ENCODE peak calls at places on chromosomes 2 and 18, in five cellular contexts. J is K562, H is H1, G is HCT116, I is HepG2. A is an unnamed sample.

GRCh38 chr18:36539674-36540073 is 242.2 kb downstream of the FHOD3 start:
- DNase-seq in J (no peak), H (no peak), G (no peak), I (no peak), A (no peak)

GRCh38 chr18:44945847-44946490 is 265.3 kb downstream of the SETBP1 start:
- DNase-seq in J (no peak), H (no peak), G (no peak), I (no peak), A (no peak)

GRCh38 chr18:33627114-33627513 is 49.1 kb downstream of the ASXL3 start:
- DNase-seq in J (no peak), H (no peak), G (no peak), I (no peak), A (no peak)

GRCh38 chr2:77005522-77005921 is 516.7 kb downstream of the LRRTM4 start:
- DNase-seq in J (no peak), H (no peak), G (no peak), I (no peak), A (no peak)

GRCh38 chr2:169573974-169574299 is 272 bp upstream of the FASTKD1 start:
- DNase-seq in J (no peak), H (no peak), G (no peak), I (no peak), A (no peak)

GRCh38 chr2:177254433-177255226 is 9.9 kb downstream of the NFE2L2 start:
- DNase-seq in J (peak; percentile 69), H (peak; percentile 86), G (peak; percentile 60), I (peak; percentile 76), A (peak; percentile 51)

GRCh38 chr2:85171916-85172315 is 38.7 kb downstream of the TCF7L1 start:
- DNase-seq in J (no peak), H (no peak), G (no peak), I (no peak), A (no peak)

GRCh38 chr2:206984206-206984605 is 44.9 kb downstream of the CPO start:
- DNase-seq in J (no peak), H (no peak), G (no peak), I (no peak), A (peak; percentile 47)

GRCh38 chr2:171432206-171432968 is 1.4 kb downstream of the METTL8 start:
- DNase-seq in J (no peak), H (no peak), G (no peak), I (no peak), A (peak; percentile 44)

GRCh38 chr2:2681611-2682295 is 350.7 kb upstream of the MYT1L start:
- DNase-seq in J (no peak), H (no peak), G (no peak), I (no peak), A (no peak)

GRCh38 chr2:85807756-85808155 is 54.0 kb downstream of the ATOH8 start:
- DNase-seq in J (no peak), H (no peak), G (no peak), I (no peak), A (no peak)

GRCh38 chr2:215396595-215397313 is 39.1 kb downstream of the FN1 start:
- DNase-seq in J (no peak), H (no peak), G (no peak), I (no peak), A (peak; percentile 90)

GRCh38 chr2:150459281-150459680 is 28.2 kb downstream of the RND3 start:
- DNase-seq in J (no peak), H (no peak), G (no peak), I (no peak), A (no peak)

GRCh38 chr2:29570539-29570938 is 350.8 kb downstream of the ALK start:
- DNase-seq in J (no peak), H (no peak), G (no peak), I (no peak), A (no peak)

GRCh38 chr2:150211164-150211631 is 276.3 kb downstream of the RND3 start:
- DNase-seq in J (no peak), H (no peak), G (no peak), I (no peak), A (no peak)

GRCh38 chr18:63410792-63411191 is 11.5 kb downstream of the VPS4B start:
- DNase-seq in J (no peak), H (no peak), G (no peak), I (peak; percentile 67), A (peak; percentile 33)

GRCh38 chr2:83022631-83023210 is 1436.4 kb downstream of the SUCLG1 start:
- DNase-seq in J (no peak), H (no peak), G (no peak), I (no peak), A (peak; percentile 21)

GRCh38 chr2:111138834-111139233 is 18.1 kb downstream of the BCL2L11 start:
- DNase-seq in J (no peak), H (no peak), G (no peak), I (no peak), A (no peak)

GRCh38 chr2:142872900-142873724 is 4.4 kb upstream of the KYNU start:
- DNase-seq in J (no peak), H (no peak), G (no peak), I (peak; percentile 50), A (peak; percentile 63)

GRCh38 chr18:78659748-78660147 is 319.9 kb upstream of the SALL3 start:
- DNase-seq in J (peak; percentile 15), H (peak; percentile 87), G (no peak), I (no peak), A (peak; percentile 21)

GRCh38 chr18:13392029-13392750 is 173.6 kb downstream of the LDLRAD4 start:
- DNase-seq in J (no peak), H (peak; percentile 36), G (no peak), I (no peak), A (no peak)

GRCh38 chr2:67514515-67514914 is 117.4 kb downstream of the ETAA1 start:
- DNase-seq in J (no peak), H (no peak), G (no peak), I (no peak), A (no peak)

GRCh38 chr2:154826827-154827226 is 128.3 kb downstream of the KCNJ3 start:
- DNase-seq in J (no peak), H (no peak), G (no peak), I (no peak), A (no peak)

GRCh38 chr2:134399096-134399495 is 145.2 kb downstream of the MGAT5 start:
- DNase-seq in J (no peak), H (no peak), G (no peak), I (no peak), A (peak; percentile 83)

GRCh38 chr2:232697807-232698110 is 628 bp downstream of the GIGYF2 start:
- DNase-seq in J (no peak), H (no peak), G (no peak), I (no peak), A (no peak)
- TF ChIP-seq MAX in J (no peak), H (no peak), G (no peak), I (no peak), A (no peak)

GRCh38 chr2:222950886-222951285 is 90.0 kb downstream of the ACSL3 start:
- DNase-seq in J (no peak), H (no peak), G (no peak), I (no peak), A (no peak)
- TF ChIP-seq CTCF in J (no peak), H (no peak), G (no peak), I (no peak), A (no peak)

GRCh38 chr2:8840475-8841091 is 3.2 kb upstream of the KIDINS220 start:
- DNase-seq in J (no peak), H (no peak), G (no peak), I (peak; percentile 84), A (no peak)

GRCh38 chr2:8833863-8834262 is 3.5 kb downstream of the KIDINS220 start:
- DNase-seq in J (no peak), H (no peak), G (no peak), I (no peak), A (no peak)

GRCh38 chr2:8839189-8839965 is 2.0 kb upstream of the KIDINS220 start:
- DNase-seq in J (no peak), H (no peak), G (no peak), I (peak; percentile 23), A (no peak)

GRCh38 chr2:8837795-8838140 is 355 bp upstream of the KIDINS220 start:
- DNase-seq in J (no peak), H (peak; percentile 57), G (no peak), I (no peak), A (no peak)

GRCh38 chr2:8836979-8837794 is at the start of gene KIDINS220:
- DNase-seq in J (peak; percentile 99), H (peak; percentile 89), G (peak; percentile 51), I (peak; percentile 75), A (peak; percentile 90)
- TF ChIP-seq POLR2A in J (peak; percentile 88), H (no peak), G (no peak), I (peak; percentile 95), A (peak; percentile 78)

GRCh38 chr2:41908349-41908748 is 139.5 kb upstream of the PKDCC start:
- DNase-seq in J (no peak), H (no peak), G (no peak), I (no peak), A (no peak)
- TF ChIP-seq MAX in J (no peak), H (no peak), G (no peak), I (no peak), A (no peak)

GRCh38 chr2:54503828-54504227 is 47.7 kb downstream of the SPTBN1 start:
- DNase-seq in J (no peak), H (no peak), G (no peak), I (no peak), A (no peak)

GRCh38 chr2:54500404-54501147 is 44.4 kb downstream of the SPTBN1 start:
- DNase-seq in J (no peak), H (no peak), G (no peak), I (no peak), A (no peak)

GRCh38 chr2:54502731-54503130 is 46.6 kb downstream of the SPTBN1 start:
- DNase-seq in J (no peak), H (no peak), G (no peak), I (no peak), A (no peak)

GRCh38 chr2:54504866-54505265 is 48.7 kb downstream of the SPTBN1 start:
- DNase-seq in J (no peak), H (no peak), G (no peak), I (no peak), A (no peak)

DNA sequence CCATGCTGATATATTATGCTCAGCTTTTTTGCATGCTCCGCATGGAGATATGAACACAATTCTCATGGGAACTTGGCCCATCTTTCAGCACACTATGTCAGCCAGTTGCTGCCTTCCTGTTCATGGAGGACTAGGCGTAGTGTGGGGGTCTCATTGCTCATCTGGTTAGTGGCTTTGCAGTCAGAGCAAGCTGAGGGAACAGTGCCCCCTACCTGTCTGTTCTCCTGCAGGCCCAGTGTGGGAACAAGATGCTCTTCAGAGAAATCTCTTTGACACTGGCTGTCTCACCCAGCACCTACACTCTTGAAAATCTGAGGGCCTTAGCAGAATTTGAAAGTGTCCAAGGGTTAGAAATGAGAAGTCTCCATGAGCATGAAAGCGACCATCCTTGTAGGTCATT is 47.1 kb downstream of the SPTBN1 start:
- DNase-seq in J (peak; percentile 40), H (peak; percentile 82), G (no peak), I (peak; percentile 52), A (peak; percentile 82)
- TF ChIP-seq CTCF in J (peak; percentile 77), H (peak; percentile 81), G (peak; percentile 67), I (peak; percentile 85), A (peak; percentile 84)

A was measured in NB4.